ENCODE peak calls at places on chromosome 21, in seven cellular contexts. U is AG10803, N is ovary, Z is A549, O is fibroblast of the aortic adventitia, S is LNCaP clone FGC, A is right atrium auricular region. F is an unnamed sample.
A peak's percentile ranks its signal among the peaks of the same experiment; 100 is the strongest.

GRCh38 chr21:32096411-32096810 is 182.4 kb downstream of the MIS18A start:
- DNase-seq in U (peak; percentile 11), N (no peak), Z (peak; percentile 18), O (peak; percentile 4), S (no peak), A (no peak), F (no peak)

GRCh38 chr21:39137248-39138186 is 45.7 kb downstream of the PSMG1 start:
- DNase-seq in U (peak; percentile 79), N (peak; percentile 42), Z (peak; percentile 56), O (peak; percentile 63), S (no peak), A (peak; percentile 53), F (no peak)

GRCh38 chr21:33230518-33231324 is 983 bp downstream of the IFNAR2 start:
- DNase-seq in U (peak; percentile 61), N (peak; percentile 46), Z (peak; percentile 56), O (peak; percentile 62), S (no peak), A (no peak), F (peak; percentile 43)

GRCh38 chr21:33117268-33117888 is 47.4 kb downstream of the OLIG1 start:
- DNase-seq in U (no peak), N (no peak), Z (no peak), O (no peak), S (no peak), A (no peak), F (no peak)

GRCh38 chr21:15291621-15292266 is 226.9 kb upstream of the NRIP1 start:
- DNase-seq in U (no peak), N (no peak), Z (no peak), O (no peak), S (no peak), A (no peak), F (no peak)

GRCh38 chr21:34808569-34809204 is 139.9 kb downstream of the CLIC6 start:
- DNase-seq in U (peak; percentile 82), N (no peak), Z (peak; percentile 18), O (peak; percentile 84), S (no peak), A (no peak), F (no peak)

GRCh38 chr21:25732091-25732760 is 2.5 kb downstream of the ATP5PF start:
- DNase-seq in U (no peak), N (no peak), Z (no peak), O (no peak), S (no peak), A (no peak), F (no peak)

GRCh38 chr21:34996304-34997081 is 52.6 kb downstream of the RUNX1 start:
- DNase-seq in U (peak; percentile 83), N (no peak), Z (no peak), O (peak; percentile 87), S (no peak), A (peak; percentile 73), F (no peak)

GRCh38 chr21:32826317-32827167 is 55.0 kb upstream of the PAXBP1 start:
- DNase-seq in U (peak; percentile 71), N (peak; percentile 68), Z (peak; percentile 63), O (peak; percentile 80), S (peak; percentile 44), A (no peak), F (no peak)

GRCh38 chr21:38972078-38972477 is 166.3 kb downstream of the ETS2 start:
- DNase-seq in U (no peak), N (no peak), Z (no peak), O (no peak), S (no peak), A (no peak), F (no peak)

GRCh38 chr21:25831300-25831699 is 96.5 kb downstream of the GABPA start:
- DNase-seq in U (no peak), N (no peak), Z (no peak), O (no peak), S (no peak), A (no peak), F (no peak)

GRCh38 chr21:34126691-34127090 is 53.3 kb downstream of the MRPS6 start:
- DNase-seq in U (peak; percentile 38), N (no peak), Z (no peak), O (peak; percentile 71), S (no peak), A (no peak), F (no peak)

GRCh38 chr21:17371470-17371869 is 141.4 kb upstream of the CXADR start:
- DNase-seq in U (peak; percentile 1), N (no peak), Z (no peak), O (peak; percentile 63), S (no peak), A (no peak), F (no peak)

GRCh38 chr21:46469275-46469674 is 10.6 kb downstream of the DIP2A start:
- DNase-seq in U (no peak), N (no peak), Z (no peak), O (no peak), S (no peak), A (no peak), F (no peak)

GRCh38 chr21:38326899-38327298 is 70.1 kb downstream of the KCNJ15 start:
- DNase-seq in U (no peak), N (no peak), Z (no peak), O (no peak), S (no peak), A (peak; percentile 54), F (no peak)

GRCh38 chr21:39057121-39057520 is 126.1 kb downstream of the PSMG1 start:
- DNase-seq in U (no peak), N (no peak), Z (no peak), O (no peak), S (no peak), A (no peak), F (no peak)

GRCh38 chr21:33266784-33267135 is 593 bp downstream of the IL10RB start:
- DNase-seq in U (no peak), N (no peak), Z (no peak), O (peak; percentile 4), S (no peak), A (no peak), F (no peak)

GRCh38 chr21:35256468-35256988 is 207.4 kb upstream of the RUNX1 start:
- DNase-seq in U (peak; percentile 96), N (peak; percentile 74), Z (peak; percentile 86), O (peak; percentile 100), S (peak; percentile 94), A (peak; percentile 90), F (no peak)

GRCh38 chr21:23638131-23638530 is 1969.2 kb downstream of the MRPL39 start:
- DNase-seq in U (no peak), N (no peak), Z (no peak), O (no peak), S (no peak), A (no peak), F (no peak)

GRCh38 chr21:33908760-33909159 is 6.8 kb downstream of the ATP5PO start:
- DNase-seq in U (no peak), N (no peak), Z (no peak), O (no peak), S (no peak), A (no peak), F (no peak)

GRCh38 chr21:37006521-37007291 is at the start of gene RIPPLY3:
- DNase-seq in U (peak; percentile 8), N (no peak), Z (peak; percentile 29), O (peak; percentile 8), S (no peak), A (no peak), F (peak; percentile 28)

GRCh38 chr21:37005548-37006242 is 807 bp upstream of the RIPPLY3 start:
- DNase-seq in U (no peak), N (no peak), Z (no peak), O (no peak), S (no peak), A (no peak), F (no peak)

GRCh38 chr21:37006243-37006520 is 320 bp upstream of the RIPPLY3 start:
- DNase-seq in U (no peak), N (no peak), Z (no peak), O (no peak), S (no peak), A (no peak), F (peak; percentile 24)

GRCh38 chr21:37008705-37009104 is 2.2 kb downstream of the RIPPLY3 start:
- DNase-seq in U (no peak), N (no peak), Z (no peak), O (no peak), S (no peak), A (no peak), F (peak; percentile 53)

GRCh38 chr21:37009740-37010341 is 3.3 kb downstream of the RIPPLY3 start:
- DNase-seq in U (peak; percentile 82), N (peak; percentile 73), Z (peak; percentile 87), O (peak; percentile 82), S (peak; percentile 64), A (peak; percentile 78), F (peak; percentile 90)
- TF ChIP-seq CTCF in U (peak; percentile 91), N (peak; percentile 66), Z (peak; percentile 68), O (peak; percentile 88), S (peak; percentile 87), A (peak; percentile 89), F (peak; percentile 91)

GRCh38 chr21:45383111-45383614 is 21.8 kb upstream of the COL18A1 start:
- DNase-seq in U (no peak), N (peak; percentile 19), Z (no peak), O (no peak), S (no peak), A (no peak), F (no peak)

GRCh38 chr21:45382698-45383000 is 22.3 kb upstream of the COL18A1 start:
- DNase-seq in U (no peak), N (peak; percentile 22), Z (no peak), O (no peak), S (no peak), A (no peak), F (no peak)

GRCh38 chr21:45381865-45382697 is 22.9 kb upstream of the COL18A1 start:
- DNase-seq in U (no peak), N (peak; percentile 32), Z (no peak), O (no peak), S (no peak), A (no peak), F (no peak)

GRCh38 chr21:45384656-45385548 is 20.1 kb upstream of the COL18A1 start:
- DNase-seq in U (no peak), N (peak; percentile 62), Z (no peak), O (no peak), S (no peak), A (no peak), F (no peak)

DNA sequence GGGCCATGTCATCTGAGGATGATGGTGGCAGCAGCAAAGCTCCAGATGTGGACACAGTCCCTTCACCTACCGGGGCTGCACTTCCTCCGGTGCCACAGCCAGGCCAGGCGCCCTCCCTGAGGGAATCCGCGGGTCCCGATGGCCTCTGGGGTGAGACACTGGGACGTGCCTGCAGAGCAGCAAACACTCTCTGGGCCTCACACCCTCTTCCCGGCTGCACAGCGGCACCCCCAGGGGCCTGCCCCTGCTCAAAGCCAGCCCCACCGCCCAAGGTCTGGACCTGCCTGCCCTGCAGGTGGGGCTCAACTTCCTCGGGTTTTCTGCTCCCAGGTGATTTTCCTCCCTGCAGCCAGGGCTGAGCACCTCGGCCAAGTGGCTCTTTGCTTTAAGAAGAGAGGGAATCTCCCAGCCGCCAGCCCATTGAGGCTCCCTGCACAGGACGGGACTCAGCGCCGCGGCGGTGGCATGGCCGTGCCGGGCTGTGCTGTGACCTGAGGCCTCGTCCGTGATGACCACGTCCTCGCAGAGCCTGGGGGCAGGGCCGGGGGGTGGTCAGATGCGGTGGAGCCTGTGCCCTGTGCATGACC is 21.3 kb upstream of the COL18A1 start:
- DNase-seq in U (no peak), N (peak; percentile 36), Z (no peak), O (no peak), S (no peak), A (no peak), F (no peak)
- TF ChIP-seq CTCF in U (no peak), N (no peak), Z (no peak), O (no peak), S (no peak), A (no peak), F (no peak)

GRCh38 chr21:40615503-40616376 is 231.2 kb downstream of the DSCAM start:
- DNase-seq in U (no peak), N (no peak), Z (no peak), O (no peak), S (no peak), A (no peak), F (no peak)
- TF ChIP-seq CTCF in U (no peak), N (no peak), Z (no peak), O (no peak), S (no peak), A (no peak), F (no peak)

GRCh38 chr21:26834181-26834945 is 10.8 kb downstream of the ADAMTS1 start:
- DNase-seq in U (peak; percentile 49), N (no peak), Z (no peak), O (peak; percentile 67), S (no peak), A (no peak), F (no peak)
- TF ChIP-seq CTCF in U (peak; percentile 54), N (no peak), Z (no peak), O (peak; percentile 52), S (peak; percentile 32), A (peak; percentile 49), F (peak; percentile 38)

F was measured in progenitor cell of endocrine pancreas.